ENCODE peak calls at places on chromosome 15, in five cellular contexts. One of them, this sample, is unnamed.

GRCh38 chr15:75455424-75455981 is 4.0 kb upstream of the SIN3A start:
- DNase-seq in transverse colon: peak
- DNase-seq in sigmoid colon: peak
- DNase-seq in adrenal gland: peak
- DNase-seq in right lobe of liver: peak
- DNase-seq in this sample: peak

GRCh38 chr15:99347609-99348008 is 96.3 kb downstream of the LRRC28 start:
- DNase-seq in transverse colon: no peak
- DNase-seq in sigmoid colon: no peak
- DNase-seq in right lobe of liver: no peak
- DNase-seq in adrenal gland: no peak
- DNase-seq in this sample: no peak

GRCh38 chr15:43091859-43092258 is 14.0 kb downstream of the UBR1 start:
- DNase-seq in sigmoid colon: no peak
- DNase-seq in adrenal gland: no peak
- DNase-seq in right lobe of liver: no peak
- DNase-seq in transverse colon: no peak
- DNase-seq in this sample: no peak

GRCh38 chr15:98548172-98548971 is 100.0 kb upstream of the IGF1R start:
- DNase-seq in transverse colon: peak
- DNase-seq in right lobe of liver: peak
- DNase-seq in sigmoid colon: peak
- DNase-seq in adrenal gland: peak
- DNase-seq in this sample: peak

GRCh38 chr15:36332301-36332700 is 247.1 kb upstream of the CDIN1 start:
- DNase-seq in right lobe of liver: no peak
- DNase-seq in sigmoid colon: no peak
- DNase-seq in adrenal gland: no peak
- DNase-seq in transverse colon: no peak
- DNase-seq in this sample: no peak

GRCh38 chr15:53305101-53305500 is 454.4 kb downstream of the WDR72 start:
- DNase-seq in transverse colon: no peak
- DNase-seq in right lobe of liver: no peak
- DNase-seq in sigmoid colon: no peak
- DNase-seq in adrenal gland: no peak
- DNase-seq in this sample: no peak

GRCh38 chr15:52922871-52923270 is 132.7 kb upstream of the ONECUT1 start:
- DNase-seq in adrenal gland: no peak
- DNase-seq in sigmoid colon: no peak
- DNase-seq in transverse colon: no peak
- DNase-seq in right lobe of liver: no peak
- DNase-seq in this sample: no peak

GRCh38 chr15:81752149-81752942 is 293.5 kb downstream of the MEX3B start:
- DNase-seq in transverse colon: peak
- DNase-seq in right lobe of liver: peak
- DNase-seq in sigmoid colon: peak
- DNase-seq in adrenal gland: peak
- DNase-seq in this sample: no peak

DNA sequence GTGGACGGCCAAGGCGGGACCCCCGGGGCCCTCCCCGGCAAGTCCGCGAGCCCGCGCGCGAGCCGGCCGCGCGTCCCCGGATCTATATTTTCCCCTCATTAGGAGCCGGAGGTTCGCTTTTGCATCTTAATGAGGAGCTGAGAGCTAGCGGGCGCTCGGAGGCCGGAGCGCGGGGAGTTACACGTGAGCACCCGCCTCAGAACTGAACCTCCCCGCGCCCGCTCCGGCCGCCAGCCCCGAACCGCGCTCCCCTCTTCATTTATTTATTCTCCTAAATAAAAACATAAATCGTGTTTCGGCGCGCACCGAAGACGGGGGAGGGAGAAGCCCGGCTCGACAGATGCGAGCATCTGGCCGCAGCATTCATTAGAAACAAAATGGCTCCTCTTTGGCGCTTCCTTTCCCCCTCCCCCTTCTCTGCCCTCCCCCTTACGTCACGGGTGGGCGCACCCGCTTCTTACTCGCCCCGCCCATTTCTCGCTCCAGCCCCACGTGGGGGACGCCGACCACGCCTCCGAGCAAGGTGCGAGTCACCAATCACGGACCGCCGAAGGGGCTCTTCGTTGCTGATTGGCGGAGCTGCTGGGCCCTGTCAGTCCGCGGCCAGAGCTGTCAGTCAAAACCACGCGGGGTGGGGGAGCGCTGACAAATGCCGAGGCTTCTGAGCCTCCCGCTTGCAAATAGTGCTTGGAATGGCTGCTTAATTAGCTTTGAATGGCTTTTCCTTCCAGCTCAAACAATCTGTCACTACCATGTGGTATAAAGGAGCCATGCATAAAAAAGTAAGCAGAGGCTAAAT is 1.6 kb upstream of the TLE3 start:
- DNase-seq in right lobe of liver: peak
- DNase-seq in adrenal gland: peak
- DNase-seq in sigmoid colon: peak
- DNase-seq in transverse colon: peak
- DNase-seq in this sample: peak
- TF ChIP-seq POLR2A in right lobe of liver: peak
- TF ChIP-seq POLR2A in adrenal gland: peak
- TF ChIP-seq POLR2A in sigmoid colon: peak
- TF ChIP-seq POLR2A in transverse colon: peak
- TF ChIP-seq POLR2A in this sample: peak

GRCh38 chr15:83111149-83111548 is 3.7 kb downstream of the TM6SF1 start:
- DNase-seq in sigmoid colon: no peak
- DNase-seq in adrenal gland: no peak
- DNase-seq in transverse colon: no peak
- DNase-seq in right lobe of liver: no peak
- DNase-seq in this sample: no peak
- H3K27ac ChIP-seq in sigmoid colon: no peak
- H3K27ac ChIP-seq in adrenal gland: no peak
- H3K27ac ChIP-seq in transverse colon: no peak
- H3K27ac ChIP-seq in right lobe of liver: no peak
- H3K27ac ChIP-seq in this sample: no peak

GRCh38 chr15:62369454-62369853 is 204.4 kb upstream of the C2CD4B start:
- DNase-seq in sigmoid colon: no peak
- DNase-seq in transverse colon: no peak
- DNase-seq in right lobe of liver: no peak
- DNase-seq in adrenal gland: no peak
- DNase-seq in this sample: no peak

GRCh38 chr15:62363913-62364312 is 198.8 kb upstream of the C2CD4B start:
- DNase-seq in adrenal gland: no peak
- DNase-seq in right lobe of liver: no peak
- DNase-seq in transverse colon: no peak
- DNase-seq in sigmoid colon: no peak
- DNase-seq in this sample: no peak

GRCh38 chr15:62362608-62363007 is 197.5 kb upstream of the C2CD4B start:
- DNase-seq in sigmoid colon: no peak
- DNase-seq in adrenal gland: no peak
- DNase-seq in transverse colon: no peak
- DNase-seq in right lobe of liver: no peak
- DNase-seq in this sample: no peak

GRCh38 chr15:62362144-62362543 is 197.1 kb upstream of the C2CD4B start:
- DNase-seq in transverse colon: no peak
- DNase-seq in sigmoid colon: no peak
- DNase-seq in right lobe of liver: no peak
- DNase-seq in adrenal gland: no peak
- DNase-seq in this sample: no peak

DNA sequence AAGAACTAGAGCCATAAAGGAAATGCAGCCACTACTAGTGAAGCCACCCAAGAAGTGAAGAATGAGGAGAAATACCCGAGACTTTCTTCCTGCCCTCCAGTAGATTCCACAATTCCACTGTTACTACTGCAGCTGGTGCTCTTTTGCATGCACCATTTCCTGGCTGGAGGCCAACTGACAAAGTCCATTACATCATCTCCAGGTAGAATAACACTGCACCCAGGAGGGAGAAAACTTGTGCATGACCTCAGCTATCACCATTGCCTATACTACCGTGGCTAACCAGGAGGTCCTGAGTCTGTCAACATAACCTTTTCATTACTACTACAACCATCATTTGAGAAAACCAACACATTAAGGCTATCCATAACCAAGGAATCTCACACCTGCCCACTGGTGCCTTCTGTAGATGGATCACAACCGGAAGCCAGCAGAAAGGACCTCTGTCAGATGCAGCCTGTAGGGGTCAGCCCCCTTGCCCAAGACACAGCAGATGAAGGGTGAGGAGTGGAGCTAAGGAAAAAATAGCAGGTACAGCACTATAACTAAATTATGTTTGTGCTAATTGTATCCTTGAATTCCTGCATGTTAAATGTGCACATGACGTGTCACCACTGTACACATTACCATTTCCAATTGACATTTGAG is 200.8 kb upstream of the C2CD4B start:
- DNase-seq in adrenal gland: no peak
- DNase-seq in right lobe of liver: no peak
- DNase-seq in transverse colon: peak
- DNase-seq in sigmoid colon: no peak
- DNase-seq in this sample: no peak
- TF ChIP-seq CTCF in adrenal gland: no peak
- TF ChIP-seq CTCF in right lobe of liver: no peak
- TF ChIP-seq CTCF in transverse colon: no peak
- TF ChIP-seq CTCF in sigmoid colon: no peak
- TF ChIP-seq CTCF in this sample: no peak

GRCh38 chr15:59104912-59105732 is at the start of gene CCNB2:
- DNase-seq in right lobe of liver: peak
- DNase-seq in adrenal gland: peak
- DNase-seq in transverse colon: peak
- DNase-seq in sigmoid colon: peak
- DNase-seq in this sample: peak
- TF ChIP-seq POLR2A in right lobe of liver: no peak
- TF ChIP-seq POLR2A in adrenal gland: no peak
- TF ChIP-seq POLR2A in transverse colon: no peak
- TF ChIP-seq POLR2A in sigmoid colon: no peak
- TF ChIP-seq POLR2A in this sample: no peak

This sample was measured in Peyer's patch.